ENCODE peak calls at places on chromosomes 7 and 10, in nine cellular contexts. W, O, J, Y, I, C, G, M and H are unnamed samples.

GRCh38 chr7:39688611-39689485 is 65.5 kb downstream of the RALA start:
- DNase-seq in W (peak), O (no peak), J (no peak), Y (no peak), I (peak), C (no peak), G (no peak), M (no peak), H (no peak)

GRCh38 chr7:71208881-71209280 is 76.9 kb downstream of the GALNT17 start:
- DNase-seq in W (no peak), O (no peak), J (no peak), Y (no peak), I (no peak), C (no peak), G (no peak), M (no peak), H (no peak)

GRCh38 chr10:108319434-108320222 is 1155.1 kb upstream of the SORCS1 start:
- DNase-seq in W (no peak), O (no peak), J (no peak), Y (no peak), I (no peak), C (no peak), G (no peak), M (no peak), H (no peak)

GRCh38 chr7:16814987-16815386 is 10.2 kb upstream of the AGR2 start:
- DNase-seq in W (peak), O (no peak), J (no peak), Y (no peak), I (no peak), C (no peak), G (no peak), M (no peak), H (no peak)

GRCh38 chr10:4982764-4983226 is 19.6 kb downstream of the AKR1C1 start:
- DNase-seq in W (peak), O (no peak), J (no peak), Y (no peak), I (peak), C (no peak), G (no peak), M (peak), H (no peak)

GRCh38 chr10:49367600-49367999 is 28.3 kb downstream of the DRGX start:
- DNase-seq in W (no peak), O (no peak), J (no peak), Y (no peak), I (no peak), C (no peak), G (no peak), M (no peak), H (no peak)

GRCh38 chr10:124419635-124420034 is 912 bp upstream of the OAT start:
- DNase-seq in W (no peak), O (no peak), J (no peak), Y (no peak), I (no peak), C (no peak), G (no peak), M (no peak), H (no peak)

GRCh38 chr10:11602357-11602756 is 9.1 kb downstream of the USP6NL start:
- DNase-seq in W (no peak), O (no peak), J (no peak), Y (no peak), I (no peak), C (no peak), G (peak), M (no peak), H (no peak)

GRCh38 chr10:60414877-60415585 is 25.4 kb upstream of the ANK3 start:
- DNase-seq in W (peak), O (no peak), J (no peak), Y (no peak), I (peak), C (peak), G (no peak), M (peak), H (peak)

GRCh38 chr10:110002801-110003523 is 4.8 kb upstream of the ADD3 start:
- DNase-seq in W (peak), O (no peak), J (no peak), Y (no peak), I (no peak), C (no peak), G (peak), M (no peak), H (peak)

GRCh38 chr7:22671177-22671879 is 55.7 kb upstream of the IL6 start:
- DNase-seq in W (peak), O (no peak), J (no peak), Y (no peak), I (peak), C (no peak), G (no peak), M (peak), H (no peak)

GRCh38 chr7:4249241-4249640 is 432.9 kb upstream of the FOXK1 start:
- DNase-seq in W (no peak), O (no peak), J (no peak), Y (no peak), I (no peak), C (no peak), G (no peak), M (no peak), H (no peak)

GRCh38 chr7:31326416-31326815 is 14.1 kb downstream of the NEUROD6 start:
- DNase-seq in W (no peak), O (no peak), J (no peak), Y (no peak), I (no peak), C (no peak), G (no peak), M (no peak), H (no peak)

GRCh38 chr10:129857242-129857960 is 106.7 kb downstream of the EBF3 start:
- DNase-seq in W (no peak), O (no peak), J (no peak), Y (no peak), I (no peak), C (no peak), G (no peak), M (no peak), H (no peak)

GRCh38 chr10:111117528-111118277 is 40.9 kb downstream of the ADRA2A start:
- DNase-seq in W (no peak), O (no peak), J (no peak), Y (no peak), I (no peak), C (no peak), G (no peak), M (no peak), H (no peak)

GRCh38 chr10:22321831-22322662 is 1.1 kb downstream of the BMI1 start:
- DNase-seq in W (no peak), O (no peak), J (no peak), Y (no peak), I (no peak), C (no peak), G (peak), M (no peak), H (no peak)

GRCh38 chr7:75572396-75572795 is 80.3 kb downstream of the SPDYE5 start:
- DNase-seq in W (no peak), O (no peak), J (no peak), Y (no peak), I (no peak), C (no peak), G (no peak), M (no peak), H (no peak)

GRCh38 chr7:1513657-1514095 is 9.5 kb upstream of the INTS1 start:
- DNase-seq in W (no peak), O (no peak), J (peak), Y (no peak), I (peak), C (no peak), G (no peak), M (no peak), H (no peak)

DNA sequence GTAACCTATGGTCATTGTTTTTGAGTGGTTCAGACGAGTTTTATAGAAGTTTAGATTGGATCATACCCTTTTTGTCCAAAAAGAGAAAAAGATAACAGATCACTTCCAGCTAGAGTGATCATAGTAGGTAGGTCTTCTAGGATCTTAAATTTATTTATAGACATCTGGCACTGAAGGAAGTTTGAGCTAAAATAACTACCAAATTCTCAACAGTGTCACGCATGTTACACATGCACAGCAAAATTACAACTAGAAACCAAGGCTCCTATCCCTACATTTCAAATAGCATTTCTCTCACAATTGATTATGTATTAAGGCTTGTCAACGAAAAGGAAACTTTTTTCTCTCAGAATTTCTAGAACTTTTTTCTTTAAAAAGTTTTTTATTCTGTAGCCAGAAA is 2.3 kb downstream of the CALU start:
- DNase-seq in W (no peak), O (no peak), J (no peak), Y (no peak), I (peak), C (no peak), G (no peak), M (no peak), H (no peak)
- H3K4me3 ChIP-seq in W (no peak), O (no peak), J (peak), Y (no peak), I (peak), C (peak), G (no peak), M (peak), H (no peak)

DNA sequence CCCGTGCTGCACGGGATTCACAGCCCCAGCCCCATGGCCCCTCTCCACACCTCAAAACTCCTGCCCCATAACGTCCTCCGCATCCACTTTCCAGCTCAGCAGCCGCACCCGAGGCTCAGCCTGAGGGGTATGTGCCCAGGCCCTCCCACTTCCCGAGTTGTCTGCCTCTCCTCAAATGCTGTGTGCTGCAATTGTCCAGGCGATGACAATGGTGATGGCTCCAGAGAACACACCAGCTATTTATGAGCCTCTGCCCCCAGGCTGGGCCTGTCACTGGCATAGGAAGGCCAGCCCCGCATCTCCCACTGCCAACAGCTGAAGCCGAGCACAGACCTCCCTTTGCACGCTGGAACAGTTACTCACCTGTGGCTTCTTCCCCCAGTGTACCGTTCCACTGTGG is 2.4 kb upstream of the LDB3 start:
- DNase-seq in W (no peak), O (no peak), J (no peak), Y (no peak), I (no peak), C (no peak), G (no peak), M (no peak), H (no peak)
- H3K4me3 ChIP-seq in W (no peak), O (no peak), J (peak), Y (no peak), I (no peak), C (no peak), G (no peak), M (no peak), H (no peak)

GRCh38 chr7:87204933-87205332 is 14.6 kb downstream of the TMEM243 start:
- DNase-seq in W (no peak), O (no peak), J (no peak), Y (no peak), I (no peak), C (no peak), G (no peak), M (no peak), H (no peak)

GRCh38 chr7:87199241-87199640 is 20.3 kb downstream of the TMEM243 start:
- DNase-seq in W (no peak), O (no peak), J (no peak), Y (no peak), I (no peak), C (no peak), G (no peak), M (no peak), H (no peak)

GRCh38 chr7:87199700-87200450 is 19.7 kb downstream of the TMEM243 start:
- DNase-seq in W (no peak), O (no peak), J (no peak), Y (no peak), I (no peak), C (no peak), G (no peak), M (no peak), H (no peak)

GRCh38 chr7:87202705-87203104 is 16.8 kb downstream of the TMEM243 start:
- DNase-seq in W (no peak), O (no peak), J (no peak), Y (no peak), I (no peak), C (no peak), G (no peak), M (no peak), H (no peak)

GRCh38 chr7:87202208-87202607 is 17.3 kb downstream of the TMEM243 start:
- DNase-seq in W (no peak), O (no peak), J (no peak), Y (no peak), I (no peak), C (no peak), G (no peak), M (no peak), H (no peak)
- H3K4me3 ChIP-seq in W (no peak), O (no peak), J (no peak), Y (no peak), I (no peak), C (no peak), G (no peak), M (no peak), H (no peak)

DNA sequence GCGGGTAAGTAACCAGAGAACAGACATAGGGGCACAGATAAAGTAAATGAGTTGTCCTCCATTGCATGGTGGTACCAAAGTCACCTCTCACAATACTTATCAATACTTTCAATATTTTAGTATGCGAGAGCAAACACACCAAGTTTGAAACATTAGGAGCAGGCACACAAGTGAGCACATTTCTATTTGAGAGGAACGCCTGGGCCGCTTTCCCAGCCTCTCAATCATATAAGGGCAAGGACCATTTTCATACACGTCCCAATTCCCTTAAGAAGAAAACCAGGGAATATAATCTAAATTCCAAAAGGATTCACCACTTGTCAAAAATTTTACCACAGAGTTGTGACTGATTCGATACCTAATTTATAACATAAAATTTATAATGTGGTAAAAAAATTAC is 7.5 kb downstream of the LMOD2 start:
- DNase-seq in W (no peak), O (no peak), J (no peak), Y (no peak), I (no peak), C (no peak), G (no peak), M (no peak), H (no peak)
- H3K4me3 ChIP-seq in W (no peak), O (no peak), J (peak), Y (no peak), I (no peak), C (no peak), G (no peak), M (no peak), H (no peak)

GRCh38 chr10:35685402-35685801 is 43.3 kb upstream of the FZD8 start:
- DNase-seq in W (peak), O (no peak), J (no peak), Y (no peak), I (no peak), C (no peak), G (no peak), M (no peak), H (no peak)
- H3K4me3 ChIP-seq in W (no peak), O (no peak), J (no peak), Y (no peak), I (no peak), C (no peak), G (no peak), M (no peak), H (no peak)

GRCh38 chr10:133242611-133243356 is 5.1 kb downstream of the VENTX start:
- DNase-seq in W (no peak), O (no peak), J (no peak), Y (no peak), I (peak), C (no peak), G (no peak), M (peak), H (no peak)
- H3K4me3 ChIP-seq in W (no peak), O (no peak), J (no peak), Y (no peak), I (no peak), C (no peak), G (no peak), M (no peak), H (no peak)

DNA sequence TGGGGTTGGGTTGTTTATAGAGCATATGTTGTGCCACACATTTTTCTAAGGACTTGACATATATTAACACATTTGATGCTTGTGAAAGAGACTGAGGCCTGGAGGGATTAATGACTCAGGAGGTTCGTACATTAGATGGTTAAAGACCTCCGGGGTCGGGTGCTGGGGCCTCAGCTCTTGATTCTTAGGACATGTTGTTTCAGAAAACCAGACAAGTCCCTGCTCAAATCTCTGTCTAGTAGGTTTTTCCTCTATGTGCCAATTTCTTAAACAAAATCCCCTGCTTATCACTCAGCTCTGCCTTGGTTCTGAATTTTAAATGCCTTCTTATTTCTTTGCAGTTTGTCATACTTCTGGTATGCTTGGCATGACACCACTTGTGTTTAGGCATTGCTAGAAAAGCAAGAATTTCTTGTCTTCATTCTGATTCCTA is 5.8 kb downstream of the UPP1 start:
- DNase-seq in W (peak), O (no peak), J (no peak), Y (no peak), I (peak), C (peak), G (no peak), M (peak), H (no peak)
- H3K4me3 ChIP-seq in W (no peak), O (no peak), J (no peak), Y (no peak), I (no peak), C (no peak), G (no peak), M (no peak), H (no peak)

DNA sequence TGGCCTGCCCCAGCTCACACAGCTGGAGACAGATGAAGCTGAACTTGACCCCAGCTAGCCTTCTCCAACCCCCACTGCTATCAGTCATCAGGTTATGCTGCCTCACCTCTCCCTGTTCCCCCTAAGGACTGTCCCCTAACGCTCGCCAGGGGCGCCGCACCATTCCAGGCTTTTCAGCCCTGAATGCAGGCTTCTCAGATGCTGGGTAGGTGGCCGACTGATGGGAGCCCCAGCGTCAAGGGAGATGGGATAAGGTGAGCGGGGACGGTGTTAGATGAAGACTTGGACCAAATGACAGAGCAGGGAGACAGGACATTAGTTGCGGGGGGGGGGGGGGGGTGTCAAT is 15.8 kb upstream of the OPALIN start:
- DNase-seq in W (no peak), O (peak), J (no peak), Y (no peak), I (no peak), C (no peak), G (no peak), M (no peak), H (no peak)
- H3K4me3 ChIP-seq in W (peak), O (peak), J (peak), Y (peak), I (no peak), C (peak), G (peak), M (no peak), H (no peak)